ENCODE peak calls at places on chromosomes 12 and 14, in ten cellular contexts. One of them, this sample, is unnamed.

GRCh38 chr12:123937707-123938600 is 34.7 kb downstream of the CCDC92 start:
- DNase-seq in AG09309: no peak
- DNase-seq in GM04504: no peak
- DNase-seq in neural crest cell: no peak
- DNase-seq in CD8-positive, alpha-beta T cell: peak; percentile 53
- DNase-seq in NCI-H460: no peak
- DNase-seq in H4: no peak
- DNase-seq in NB4: peak; percentile 31
- DNase-seq in adrenal gland: no peak
- DNase-seq in activated CD4-positive, alpha-beta T cell treated with anti-CD3 and anti-CD28 coated beads for 24 hours: peak; percentile 22
- DNase-seq in this sample: no peak

GRCh38 chr12:46874642-46875041 is 48.8 kb upstream of the SLC38A4 start:
- DNase-seq in AG09309: no peak
- DNase-seq in GM04504: peak; percentile 86
- DNase-seq in neural crest cell: no peak
- DNase-seq in CD8-positive, alpha-beta T cell: no peak
- DNase-seq in NCI-H460: no peak
- DNase-seq in H4: no peak
- DNase-seq in NB4: no peak
- DNase-seq in adrenal gland: peak; percentile 51
- DNase-seq in activated CD4-positive, alpha-beta T cell treated with anti-CD3 and anti-CD28 coated beads for 24 hours: no peak
- DNase-seq in this sample: no peak

GRCh38 chr12:130838284-130838950 is 633 bp downstream of the STX2 start:
- DNase-seq in AG09309: no peak
- DNase-seq in GM04504: no peak
- DNase-seq in neural crest cell: peak; percentile 31
- DNase-seq in CD8-positive, alpha-beta T cell: peak; percentile 22
- DNase-seq in NCI-H460: no peak
- DNase-seq in H4: no peak
- DNase-seq in NB4: peak; percentile 44
- DNase-seq in adrenal gland: no peak
- DNase-seq in activated CD4-positive, alpha-beta T cell treated with anti-CD3 and anti-CD28 coated beads for 24 hours: peak; percentile 25
- DNase-seq in this sample: peak; percentile 70

GRCh38 chr14:96599076-96599475 is 96.9 kb downstream of the PAPOLA start:
- DNase-seq in AG09309: no peak
- DNase-seq in GM04504: no peak
- DNase-seq in neural crest cell: no peak
- DNase-seq in CD8-positive, alpha-beta T cell: no peak
- DNase-seq in NCI-H460: no peak
- DNase-seq in H4: no peak
- DNase-seq in NB4: no peak
- DNase-seq in adrenal gland: no peak
- DNase-seq in activated CD4-positive, alpha-beta T cell treated with anti-CD3 and anti-CD28 coated beads for 24 hours: no peak
- DNase-seq in this sample: no peak

GRCh38 chr12:94614288-94614721 is 36.1 kb downstream of the TMCC3 start:
- DNase-seq in AG09309: no peak
- DNase-seq in GM04504: no peak
- DNase-seq in neural crest cell: no peak
- DNase-seq in CD8-positive, alpha-beta T cell: no peak
- DNase-seq in NCI-H460: no peak
- DNase-seq in H4: peak; percentile 17
- DNase-seq in NB4: no peak
- DNase-seq in adrenal gland: no peak
- DNase-seq in activated CD4-positive, alpha-beta T cell treated with anti-CD3 and anti-CD28 coated beads for 24 hours: no peak
- DNase-seq in this sample: no peak

GRCh38 chr14:69260246-69260978 is 454 bp downstream of the GALNT16 start:
- DNase-seq in AG09309: no peak
- DNase-seq in GM04504: no peak
- DNase-seq in neural crest cell: peak; percentile 58
- DNase-seq in CD8-positive, alpha-beta T cell: no peak
- DNase-seq in NCI-H460: no peak
- DNase-seq in H4: no peak
- DNase-seq in NB4: no peak
- DNase-seq in adrenal gland: no peak
- DNase-seq in activated CD4-positive, alpha-beta T cell treated with anti-CD3 and anti-CD28 coated beads for 24 hours: no peak
- DNase-seq in this sample: no peak

GRCh38 chr14:104871145-104871655 is 6.1 kb downstream of the CEP170B start:
- DNase-seq in AG09309: no peak
- DNase-seq in GM04504: no peak
- DNase-seq in neural crest cell: no peak
- DNase-seq in CD8-positive, alpha-beta T cell: no peak
- DNase-seq in NCI-H460: no peak
- DNase-seq in H4: no peak
- DNase-seq in NB4: no peak
- DNase-seq in adrenal gland: no peak
- DNase-seq in activated CD4-positive, alpha-beta T cell treated with anti-CD3 and anti-CD28 coated beads for 24 hours: no peak
- DNase-seq in this sample: no peak

GRCh38 chr12:118164798-118165486 is 29.0 kb downstream of the PEBP1 start:
- DNase-seq in AG09309: no peak
- DNase-seq in GM04504: no peak
- DNase-seq in neural crest cell: peak; percentile 39
- DNase-seq in CD8-positive, alpha-beta T cell: no peak
- DNase-seq in NCI-H460: peak; percentile 19
- DNase-seq in H4: peak; percentile 14
- DNase-seq in NB4: peak; percentile 41
- DNase-seq in adrenal gland: no peak
- DNase-seq in activated CD4-positive, alpha-beta T cell treated with anti-CD3 and anti-CD28 coated beads for 24 hours: no peak
- DNase-seq in this sample: peak; percentile 72

GRCh38 chr14:34254596-34254995 is 207.4 kb downstream of the SPTSSA start:
- DNase-seq in AG09309: no peak
- DNase-seq in GM04504: no peak
- DNase-seq in neural crest cell: no peak
- DNase-seq in CD8-positive, alpha-beta T cell: no peak
- DNase-seq in NCI-H460: no peak
- DNase-seq in H4: no peak
- DNase-seq in NB4: no peak
- DNase-seq in adrenal gland: no peak
- DNase-seq in activated CD4-positive, alpha-beta T cell treated with anti-CD3 and anti-CD28 coated beads for 24 hours: no peak
- DNase-seq in this sample: no peak

GRCh38 chr12:119176267-119177055 is 2.3 kb upstream of the HSPB8 start:
- DNase-seq in AG09309: no peak
- DNase-seq in GM04504: peak; percentile 85
- DNase-seq in neural crest cell: no peak
- DNase-seq in CD8-positive, alpha-beta T cell: no peak
- DNase-seq in NCI-H460: peak; percentile 84
- DNase-seq in H4: peak; percentile 95
- DNase-seq in NB4: no peak
- DNase-seq in adrenal gland: peak; percentile 94
- DNase-seq in activated CD4-positive, alpha-beta T cell treated with anti-CD3 and anti-CD28 coated beads for 24 hours: no peak
- DNase-seq in this sample: no peak

GRCh38 chr12:16880864-16881285 is 274.9 kb upstream of the LMO3 start:
- DNase-seq in AG09309: no peak
- DNase-seq in GM04504: no peak
- DNase-seq in neural crest cell: no peak
- DNase-seq in CD8-positive, alpha-beta T cell: no peak
- DNase-seq in NCI-H460: no peak
- DNase-seq in H4: no peak
- DNase-seq in NB4: no peak
- DNase-seq in adrenal gland: no peak
- DNase-seq in activated CD4-positive, alpha-beta T cell treated with anti-CD3 and anti-CD28 coated beads for 24 hours: no peak
- DNase-seq in this sample: no peak

GRCh38 chr14:61678966-61679365 is 16.3 kb upstream of the HIF1A start:
- DNase-seq in AG09309: no peak
- DNase-seq in GM04504: no peak
- DNase-seq in neural crest cell: no peak
- DNase-seq in CD8-positive, alpha-beta T cell: no peak
- DNase-seq in NCI-H460: no peak
- DNase-seq in H4: no peak
- DNase-seq in NB4: no peak
- DNase-seq in adrenal gland: no peak
- DNase-seq in activated CD4-positive, alpha-beta T cell treated with anti-CD3 and anti-CD28 coated beads for 24 hours: no peak
- DNase-seq in this sample: no peak

GRCh38 chr14:88492272-88493089 is 62.3 kb downstream of the PTPN21 start:
- DNase-seq in AG09309: peak; percentile 52
- DNase-seq in GM04504: peak; percentile 44
- DNase-seq in neural crest cell: peak; percentile 86
- DNase-seq in CD8-positive, alpha-beta T cell: peak; percentile 73
- DNase-seq in NCI-H460: peak; percentile 73
- DNase-seq in H4: peak; percentile 45
- DNase-seq in NB4: peak; percentile 82
- DNase-seq in adrenal gland: peak; percentile 87
- DNase-seq in activated CD4-positive, alpha-beta T cell treated with anti-CD3 and anti-CD28 coated beads for 24 hours: peak; percentile 33
- DNase-seq in this sample: peak; percentile 94

GRCh38 chr14:75987201-75987970 is 1.8 kb downstream of the IFT43 start:
- DNase-seq in AG09309: no peak
- DNase-seq in GM04504: no peak
- DNase-seq in neural crest cell: no peak
- DNase-seq in CD8-positive, alpha-beta T cell: no peak
- DNase-seq in NCI-H460: no peak
- DNase-seq in H4: no peak
- DNase-seq in NB4: peak; percentile 53
- DNase-seq in adrenal gland: no peak
- DNase-seq in activated CD4-positive, alpha-beta T cell treated with anti-CD3 and anti-CD28 coated beads for 24 hours: no peak
- DNase-seq in this sample: no peak

GRCh38 chr14:63454863-63455622 is 88.1 kb downstream of the PPP2R5E start:
- DNase-seq in AG09309: peak; percentile 10
- DNase-seq in GM04504: peak; percentile 18
- DNase-seq in neural crest cell: no peak
- DNase-seq in CD8-positive, alpha-beta T cell: no peak
- DNase-seq in NCI-H460: no peak
- DNase-seq in H4: peak; percentile 58
- DNase-seq in NB4: peak; percentile 21
- DNase-seq in adrenal gland: no peak
- DNase-seq in activated CD4-positive, alpha-beta T cell treated with anti-CD3 and anti-CD28 coated beads for 24 hours: no peak
- DNase-seq in this sample: peak; percentile 66

GRCh38 chr14:89667983-89668382 is 250.9 kb upstream of the FOXN3 start:
- DNase-seq in AG09309: no peak
- DNase-seq in GM04504: no peak
- DNase-seq in neural crest cell: no peak
- DNase-seq in CD8-positive, alpha-beta T cell: no peak
- DNase-seq in NCI-H460: no peak
- DNase-seq in H4: no peak
- DNase-seq in NB4: no peak
- DNase-seq in adrenal gland: no peak
- DNase-seq in activated CD4-positive, alpha-beta T cell treated with anti-CD3 and anti-CD28 coated beads for 24 hours: no peak
- DNase-seq in this sample: no peak

GRCh38 chr14:32933623-32933942 is 5.1 kb upstream of the NPAS3 start:
- DNase-seq in AG09309: no peak
- DNase-seq in GM04504: no peak
- DNase-seq in neural crest cell: peak; percentile 22
- DNase-seq in CD8-positive, alpha-beta T cell: no peak
- DNase-seq in NCI-H460: no peak
- DNase-seq in H4: peak; percentile 21
- DNase-seq in NB4: no peak
- DNase-seq in adrenal gland: no peak
- DNase-seq in activated CD4-positive, alpha-beta T cell treated with anti-CD3 and anti-CD28 coated beads for 24 hours: no peak
- DNase-seq in this sample: no peak

GRCh38 chr12:19130224-19131019 is 889 bp downstream of the PLEKHA5 start:
- DNase-seq in AG09309: no peak
- DNase-seq in GM04504: no peak
- DNase-seq in neural crest cell: peak; percentile 23
- DNase-seq in CD8-positive, alpha-beta T cell: peak; percentile 9
- DNase-seq in NCI-H460: no peak
- DNase-seq in H4: peak; percentile 11
- DNase-seq in NB4: peak; percentile 62
- DNase-seq in adrenal gland: peak; percentile 57
- DNase-seq in activated CD4-positive, alpha-beta T cell treated with anti-CD3 and anti-CD28 coated beads for 24 hours: no peak
- DNase-seq in this sample: no peak

GRCh38 chr14:94011795-94012194 is 14.3 kb upstream of the OTUB2 start:
- DNase-seq in AG09309: no peak
- DNase-seq in GM04504: no peak
- DNase-seq in neural crest cell: no peak
- DNase-seq in CD8-positive, alpha-beta T cell: peak; percentile 13
- DNase-seq in NCI-H460: no peak
- DNase-seq in H4: no peak
- DNase-seq in NB4: no peak
- DNase-seq in adrenal gland: no peak
- DNase-seq in activated CD4-positive, alpha-beta T cell treated with anti-CD3 and anti-CD28 coated beads for 24 hours: no peak
- DNase-seq in this sample: no peak

GRCh38 chr12:45633733-45634132 is 95.8 kb upstream of the ARID2 start:
- DNase-seq in AG09309: no peak
- DNase-seq in GM04504: no peak
- DNase-seq in neural crest cell: no peak
- DNase-seq in CD8-positive, alpha-beta T cell: no peak
- DNase-seq in NCI-H460: no peak
- DNase-seq in H4: no peak
- DNase-seq in NB4: no peak
- DNase-seq in adrenal gland: no peak
- DNase-seq in activated CD4-positive, alpha-beta T cell treated with anti-CD3 and anti-CD28 coated beads for 24 hours: no peak
- DNase-seq in this sample: no peak

GRCh38 chr14:82394916-82395315 is 861.3 kb upstream of the SEL1L start:
- DNase-seq in AG09309: no peak
- DNase-seq in GM04504: no peak
- DNase-seq in neural crest cell: no peak
- DNase-seq in CD8-positive, alpha-beta T cell: no peak
- DNase-seq in NCI-H460: no peak
- DNase-seq in H4: no peak
- DNase-seq in NB4: no peak
- DNase-seq in adrenal gland: no peak
- DNase-seq in activated CD4-positive, alpha-beta T cell treated with anti-CD3 and anti-CD28 coated beads for 24 hours: no peak
- DNase-seq in this sample: no peak

GRCh38 chr14:55123101-55123500 is 6.0 kb upstream of the LGALS3 start:
- DNase-seq in AG09309: no peak
- DNase-seq in GM04504: no peak
- DNase-seq in neural crest cell: no peak
- DNase-seq in CD8-positive, alpha-beta T cell: no peak
- DNase-seq in NCI-H460: no peak
- DNase-seq in H4: no peak
- DNase-seq in NB4: no peak
- DNase-seq in adrenal gland: no peak
- DNase-seq in activated CD4-positive, alpha-beta T cell treated with anti-CD3 and anti-CD28 coated beads for 24 hours: no peak
- DNase-seq in this sample: no peak

This sample was measured in Karpas-422.